ENCODE peak calls at places on chromosomes 12 and 14, in six cellular contexts. H is body of pancreas, F is uterus, U is transverse colon, L is GM12878, Q is heart left ventricle. V is an unnamed sample. For H3K4me1 and H3K27me3, the result is how much of the 10 kb centered on the place peaks cover.

GRCh38 chr14:22305563-22306127 is 283.4 kb downstream of the DAD1 start:
- DNase-seq in Q (no peak), F (no peak), L (no peak), H (no peak), U (no peak), V (no peak)

GRCh38 chr14:68286667-68287066 is 467.1 kb downstream of the RAD51B start:
- DNase-seq in U (no peak), L (no peak), H (no peak), Q (no peak), F (no peak), V (no peak)

GRCh38 chr12:124406043-124406442 is 111.2 kb downstream of the RFLNA start:
- DNase-seq in L (no peak), U (no peak), H (no peak), Q (peak), F (no peak), V (no peak)

GRCh38 chr14:90795744-90796143 is 20.5 kb downstream of the TTC7B start:
- DNase-seq in U (no peak), H (no peak), F (no peak), L (no peak), Q (no peak), V (no peak)

GRCh38 chr14:38189930-38190726 is 17.6 kb upstream of the SSTR1 start:
- DNase-seq in U (no peak), H (no peak), L (no peak), Q (no peak), F (no peak), V (no peak)

GRCh38 chr14:76872796-76873432 is 46.7 kb downstream of the LRRC74A start:
- DNase-seq in U (peak), L (no peak), F (peak), Q (peak), H (peak), V (peak)

GRCh38 chr12:96770239-96770780 is 136.7 kb upstream of the NEDD1 start:
- DNase-seq in H (no peak), Q (no peak), F (no peak), L (no peak), U (no peak), V (no peak)

GRCh38 chr12:90253674-90254181 is 545.1 kb upstream of the ATP2B1 start:
- DNase-seq in F (no peak), H (peak), L (peak), U (peak), Q (peak), V (no peak)

GRCh38 chr12:82314406-82314892 is 43.7 kb downstream of the CCDC59 start:
- DNase-seq in F (no peak), Q (no peak), H (peak), L (no peak), U (peak), V (no peak)

GRCh38 chr14:53542692-53543091 is 389.6 kb upstream of the DDHD1 start:
- DNase-seq in H (peak), U (no peak), Q (no peak), F (no peak), L (no peak), V (no peak)

GRCh38 chr12:94879542-94879941 is 124.0 kb downstream of the NDUFA12 start:
- DNase-seq in F (no peak), L (no peak), H (no peak), Q (no peak), U (no peak), V (no peak)

GRCh38 chr12:6951551-6952120 is 480 bp downstream of the PTPN6 start:
- DNase-seq in L (no peak), U (no peak), F (no peak), Q (no peak), H (no peak), V (no peak)
- H3K4me1 ChIP-seq in L (half or more), U (under half), F (under half), Q (under half), H (under half), V (under half)

DNA sequence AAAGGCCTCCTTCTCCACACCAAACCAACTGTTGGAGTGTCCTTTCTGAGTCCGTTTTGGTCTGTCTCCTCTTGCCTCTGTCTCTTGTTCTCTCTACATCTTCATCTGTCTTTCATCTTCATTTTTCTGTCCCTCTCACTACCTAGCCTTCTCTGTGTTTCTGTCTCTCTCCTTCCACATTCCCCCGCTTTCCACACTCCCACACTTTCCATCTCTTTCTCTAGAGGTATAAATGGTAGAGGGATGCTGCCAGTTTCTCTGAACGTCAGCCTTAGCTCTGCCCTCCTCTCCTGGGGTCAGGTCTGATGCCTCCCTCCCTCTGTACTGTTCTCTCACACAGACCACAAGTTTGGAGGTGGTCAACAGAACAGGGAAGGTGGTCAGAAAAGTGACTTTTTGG is 42.9 kb downstream of the SMUG1 start:
- DNase-seq in Q (no peak), F (no peak), H (no peak), U (no peak), L (no peak), V (no peak)
- H3K27me3 ChIP-seq in Q (under half), F (under half), H (under half), U (under half), L (under half), V (under half)

DNA sequence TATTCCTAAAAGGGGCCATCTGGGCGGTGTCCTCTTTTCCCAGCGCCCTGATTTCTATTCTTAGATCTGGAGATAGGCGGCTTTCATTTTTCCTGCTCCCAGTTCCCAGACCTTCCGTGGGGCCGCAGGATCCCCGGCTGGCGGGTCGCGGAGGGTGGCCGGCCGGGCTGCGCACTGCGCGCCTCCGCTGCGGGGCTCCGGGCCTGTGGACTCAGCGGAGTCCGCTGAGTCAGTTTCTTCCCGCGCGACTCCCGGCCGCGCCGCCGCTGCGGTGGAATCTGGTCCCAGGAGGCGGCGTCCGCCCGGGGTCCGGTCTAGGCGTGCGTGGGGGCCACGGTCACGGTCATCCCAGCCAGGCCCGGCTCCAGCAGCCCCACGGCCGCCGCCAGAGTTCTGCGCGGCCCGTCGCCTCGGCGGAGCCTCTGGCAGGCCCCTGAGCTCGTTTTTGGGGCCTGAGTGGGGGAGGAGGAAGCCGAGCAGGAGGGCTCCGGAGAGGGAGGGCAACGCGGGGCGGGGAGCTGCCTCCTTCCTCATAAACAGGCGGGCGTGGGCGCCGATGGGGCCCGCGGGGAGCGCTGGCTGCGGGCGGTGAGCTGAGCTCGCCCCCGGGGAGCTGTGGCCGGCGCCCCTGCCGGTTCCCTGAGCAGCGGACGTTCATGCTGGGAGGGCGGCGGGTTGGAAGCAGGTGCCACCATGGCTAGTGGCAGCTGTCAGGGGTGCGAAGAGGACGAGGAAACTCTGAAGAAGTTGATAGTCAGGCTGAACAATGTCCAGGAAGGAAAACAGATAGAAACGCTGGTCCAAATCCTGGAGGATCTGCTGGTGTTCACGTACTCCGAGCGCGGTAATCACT is at the start of gene LRRK2:
- DNase-seq in Q (peak), H (peak), F (peak), U (peak), L (no peak), V (peak)
- TF ChIP-seq POLR2A in Q (no peak), H (peak), F (peak), U (peak), L (peak), V (no peak)

GRCh38 chr12:116667752-116668151 is 70.1 kb downstream of the SPRING1 start:
- DNase-seq in L (no peak), F (no peak), U (no peak), H (no peak), Q (no peak), V (no peak)
- H3K4me1 ChIP-seq in L (under half), F (under half), U (under half), H (under half), Q (under half), V (under half)

GRCh38 chr12:113978080-113978479 is 12.0 kb upstream of the RBM19 start:
- DNase-seq in U (no peak), H (no peak), L (no peak), F (no peak), Q (no peak), V (no peak)
- H3K27me3 ChIP-seq in U (under half), H (under half), L (under half), F (under half), Q (under half), V (under half)

GRCh38 chr14:23555882-23556699 is at the start of gene THTPA:
- DNase-seq in U (peak), H (peak), L (peak), F (peak), Q (peak), V (peak)
- TF ChIP-seq POLR2A in U (peak), H (peak), L (peak), F (no peak), Q (no peak), V (peak)